ENCODE peak calls at places on chromosomes 12 and 14, in six cellular contexts. P is A549, I is IMR-90, S is GM12878, Y is HepG2, A is K562. N is an unnamed sample.

GRCh38 chr14:52551205-52551604 is 1.1 kb downstream of the TXNDC16 start:
- DNase-seq in Y (no peak), A (no peak), I (no peak), S (no peak), P (no peak), N (no peak)

GRCh38 chr12:59093090-59093489 is 172.8 kb upstream of the LRIG3 start:
- DNase-seq in P (no peak), Y (no peak), I (peak), A (no peak), S (no peak), N (no peak)

GRCh38 chr12:52139579-52140062 is 52.2 kb downstream of the KRT80 start:
- DNase-seq in I (peak), A (peak), S (no peak), P (peak), Y (no peak), N (peak)

GRCh38 chr12:57280234-57281062 is 29.5 kb upstream of the STAC3 start:
- DNase-seq in I (peak), P (peak), Y (peak), S (peak), A (peak), N (no peak)

GRCh38 chr12:105235299-105235746 is 651 bp downstream of the APPL2 start:
- DNase-seq in I (peak), Y (no peak), S (no peak), P (no peak), A (peak), N (peak)

GRCh38 chr12:61009167-61009566 is 1251.0 kb upstream of the USP15 start:
- DNase-seq in A (no peak), P (no peak), Y (no peak), S (no peak), I (no peak), N (no peak)

GRCh38 chr14:29037428-29037827 is 270.8 kb downstream of the FOXG1 start:
- DNase-seq in I (peak), P (no peak), Y (no peak), S (no peak), A (no peak), N (no peak)

GRCh38 chr12:108576660-108577234 is 14.4 kb downstream of the ISCU start:
- DNase-seq in A (no peak), S (no peak), Y (no peak), I (no peak), P (no peak), N (no peak)

GRCh38 chr12:104355630-104356029 is 52.1 kb downstream of the EID3 start:
- DNase-seq in S (no peak), Y (no peak), A (no peak), I (no peak), P (peak), N (no peak)

GRCh38 chr12:110741795-110742717 is 635 bp downstream of the PPP1CC start:
- DNase-seq in S (no peak), A (peak), P (peak), Y (no peak), I (peak), N (peak)

GRCh38 chr14:70642313-70643235 is 858 bp downstream of the TTC9 start:
- DNase-seq in I (no peak), Y (no peak), P (no peak), A (no peak), S (no peak), N (peak)

GRCh38 chr12:58489394-58489793 is 430.9 kb downstream of the LRIG3 start:
- DNase-seq in Y (no peak), P (no peak), A (no peak), S (no peak), I (no peak), N (no peak)

GRCh38 chr12:116026768-116027550 is 250.5 kb downstream of the MED13L start:
- DNase-seq in P (no peak), A (no peak), S (no peak), Y (no peak), I (no peak), N (no peak)

GRCh38 chr12:51954465-51955361 is 3.2 kb downstream of the ACVR1B start:
- DNase-seq in P (peak), S (no peak), A (peak), I (no peak), Y (peak), N (no peak)

GRCh38 chr12:30880061-30880460 is 46.5 kb upstream of the TSPAN11 start:
- DNase-seq in I (no peak), A (no peak), Y (no peak), P (no peak), S (no peak), N (no peak)

GRCh38 chr12:106903241-106903950 is 52.3 kb upstream of the TMEM263 start:
- DNase-seq in A (peak), Y (peak), S (no peak), P (peak), I (peak), N (peak)

GRCh38 chr12:120472521-120472920 is 3.0 kb upstream of the SRSF9 start:
- DNase-seq in A (no peak), P (no peak), I (peak), S (no peak), Y (no peak), N (no peak)

GRCh38 chr12:96571101-96571862 is 81.9 kb downstream of the CFAP54 start:
- DNase-seq in I (no peak), A (no peak), Y (no peak), P (no peak), S (peak), N (no peak)

GRCh38 chr12:116257213-116257612 is 20.3 kb downstream of the MED13L start:
- DNase-seq in P (peak), A (no peak), S (no peak), I (no peak), Y (no peak), N (no peak)

GRCh38 chr12:119115296-119115905 is 63.3 kb upstream of the HSPB8 start:
- DNase-seq in P (peak), A (peak), Y (peak), I (peak), S (no peak), N (peak)

GRCh38 chr12:3202734-3203446 is 125.7 kb downstream of the TSPAN9 start:
- DNase-seq in I (peak), A (peak), S (no peak), P (peak), Y (peak), N (peak)

GRCh38 chr12:131084341-131085011 is 130.8 kb downstream of the ADGRD1 start:
- DNase-seq in P (no peak), Y (no peak), A (no peak), I (no peak), S (no peak), N (no peak)

GRCh38 chr12:132824053-132824452 is 4.6 kb downstream of the GOLGA3 start:
- DNase-seq in I (peak), P (no peak), Y (no peak), S (no peak), A (no peak), N (no peak)

GRCh38 chr12:1013618-1014489 is 22.8 kb downstream of the ERC1 start:
- DNase-seq in P (peak), S (no peak), I (peak), A (no peak), Y (no peak), N (no peak)
- TF ChIP-seq SMC3 in P (no peak), S (no peak), I (no peak), A (no peak), Y (no peak), N (no peak)

GRCh38 chr14:50679674-50680073 is 11.6 kb upstream of the SAV1 start:
- DNase-seq in S (no peak), Y (no peak), I (no peak), P (no peak), A (no peak), N (no peak)

GRCh38 chr14:50676814-50677516 is 8.9 kb upstream of the SAV1 start:
- DNase-seq in I (no peak), P (no peak), Y (no peak), S (no peak), A (no peak), N (no peak)

GRCh38 chr14:50675597-50675996 is 7.5 kb upstream of the SAV1 start:
- DNase-seq in A (no peak), Y (no peak), P (peak), S (no peak), I (peak), N (no peak)

GRCh38 chr14:50677527-50678063 is 9.5 kb upstream of the SAV1 start:
- DNase-seq in Y (peak), P (peak), I (peak), S (peak), A (no peak), N (no peak)

DNA sequence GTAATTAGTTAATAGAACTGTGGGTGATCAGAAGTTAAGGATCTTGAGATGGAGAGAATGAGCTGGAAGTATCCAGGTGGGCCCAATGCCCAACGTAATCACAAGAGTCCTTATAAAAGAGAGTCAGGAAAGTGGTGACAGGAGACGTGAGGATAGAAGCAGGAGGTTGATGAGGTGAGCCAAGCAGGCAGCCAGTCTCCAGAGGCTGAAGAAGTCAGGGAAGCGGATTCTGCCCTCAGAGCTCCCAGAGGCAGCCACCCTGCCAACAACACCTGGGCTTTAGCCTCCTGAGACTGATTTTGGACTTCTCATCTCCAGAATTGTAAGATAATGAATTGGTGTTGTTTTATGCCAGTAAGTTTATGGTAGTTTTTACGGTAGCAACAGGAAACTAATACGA is 10.1 kb upstream of the SAV1 start:
- DNase-seq in Y (no peak), I (no peak), P (no peak), A (no peak), S (no peak), N (no peak)
- TF ChIP-seq SMC3 in Y (no peak), I (no peak), P (no peak), A (no peak), S (no peak), N (no peak)

GRCh38 chr14:99950191-99950590 is 115.0 kb upstream of the EVL start:
- DNase-seq in P (no peak), A (no peak), I (no peak), Y (no peak), S (no peak), N (no peak)
- TF ChIP-seq SMC3 in P (no peak), A (no peak), I (no peak), Y (no peak), S (no peak), N (no peak)

DNA sequence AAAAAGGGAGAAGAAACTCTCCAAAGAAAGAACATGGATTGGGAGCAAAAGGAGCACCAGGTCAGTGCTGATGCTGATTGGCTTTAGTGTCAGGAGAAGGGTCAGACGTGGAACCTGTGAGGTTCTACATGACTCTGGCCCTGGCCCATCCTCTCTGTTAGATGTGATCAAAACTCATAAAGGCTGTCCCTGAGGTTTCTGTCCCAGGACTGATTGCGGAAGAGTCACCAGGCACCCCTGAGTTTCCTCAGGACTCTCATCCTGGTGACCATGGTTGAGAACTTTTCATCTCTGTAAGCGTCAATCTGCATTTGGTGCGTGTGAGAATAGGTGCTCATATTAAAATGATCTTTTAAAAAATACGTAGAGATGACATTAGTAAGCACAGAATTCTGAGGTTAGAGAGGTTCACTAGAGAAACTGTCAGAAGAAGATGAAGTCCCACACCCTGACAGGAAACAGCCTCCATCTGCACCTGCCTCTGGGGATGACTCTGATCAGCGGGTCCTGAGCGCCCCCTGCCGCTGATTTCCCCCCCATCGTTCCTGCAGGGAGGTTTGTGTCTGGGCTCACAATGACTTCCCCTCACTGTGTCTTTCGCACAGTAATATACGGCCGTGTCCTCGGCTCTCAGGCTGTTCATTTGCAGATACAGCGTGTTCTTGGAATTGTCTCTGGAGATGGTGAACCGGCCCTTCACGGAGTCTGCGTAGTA is 741.8 kb downstream of the TMEM121 start:
- DNase-seq in S (no peak), Y (no peak), A (peak), I (no peak), P (peak), N (peak)
- TF ChIP-seq SMC3 in S (no peak), Y (no peak), A (no peak), I (no peak), P (no peak), N (no peak)

DNA sequence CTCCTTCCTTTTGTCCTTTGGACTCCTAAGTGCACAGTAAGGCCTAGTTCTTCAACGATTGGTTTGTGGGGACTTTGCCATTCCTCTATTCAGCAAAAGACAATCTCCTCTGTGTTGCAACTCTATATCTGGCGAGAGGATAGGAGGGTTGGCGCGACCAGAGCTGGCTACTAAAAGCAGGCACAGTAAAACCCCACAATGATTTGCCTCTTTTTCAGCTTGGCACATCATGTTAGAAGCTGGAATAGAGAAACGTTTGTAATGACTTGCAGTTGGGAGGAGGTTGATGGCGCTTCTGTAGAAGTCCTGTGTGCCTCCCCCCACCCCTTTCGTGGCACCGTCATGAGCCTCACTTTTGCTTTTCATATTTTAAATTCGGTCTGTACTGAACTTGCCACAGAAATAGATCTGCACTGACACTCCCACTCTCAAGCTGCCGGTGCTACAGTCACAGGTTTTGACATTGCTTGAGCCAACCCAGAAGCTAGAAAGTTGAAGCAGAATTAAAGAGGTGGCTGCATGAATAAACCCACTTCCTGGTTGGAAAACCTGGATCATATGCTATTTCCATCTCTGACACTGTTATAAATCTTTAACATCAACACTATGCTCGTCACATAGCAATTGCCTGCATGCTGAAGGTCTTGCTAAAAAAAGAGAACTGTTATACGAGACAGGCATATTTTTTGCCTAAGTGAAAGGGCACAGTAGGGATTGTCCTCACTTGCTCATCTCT is 315.3 kb upstream of the PRICKLE1 start:
- DNase-seq in A (no peak), Y (no peak), I (no peak), S (no peak), P (no peak), N (no peak)
- TF ChIP-seq SMC3 in A (no peak), Y (no peak), I (no peak), S (no peak), P (no peak), N (no peak)

DNA sequence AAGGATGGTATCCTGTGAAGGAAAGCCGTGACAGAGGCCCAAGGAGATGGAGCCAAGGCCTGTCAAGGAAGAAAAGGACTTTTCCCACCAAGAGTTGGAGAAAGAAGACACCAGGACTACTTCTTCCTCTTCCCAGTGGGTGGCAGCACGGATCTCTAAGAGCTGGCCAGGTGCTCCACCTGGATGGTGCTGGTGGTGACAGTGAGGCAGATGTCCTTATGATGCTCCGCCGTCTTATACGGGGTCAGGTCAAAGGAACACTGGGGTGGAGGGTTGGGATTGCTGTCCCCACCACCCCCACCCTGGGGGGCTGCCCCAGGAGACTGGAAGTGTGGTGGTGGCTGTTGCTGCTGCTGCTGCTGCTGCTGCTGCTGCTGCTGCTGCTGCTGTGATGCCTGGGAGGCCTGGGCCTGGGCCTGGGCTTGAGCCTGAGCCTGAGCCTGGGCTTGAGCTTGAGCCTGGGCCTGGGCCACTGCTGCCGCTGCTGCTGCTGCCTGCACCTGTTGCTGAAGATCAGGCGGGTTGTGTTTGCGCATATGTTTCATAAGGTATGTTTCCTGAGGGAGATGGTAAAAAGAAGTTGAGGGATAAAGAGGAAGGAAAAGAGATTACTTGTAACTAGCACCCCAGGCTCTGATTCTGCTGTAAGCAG is 4.8 kb upstream of the ING4 start:
- DNase-seq in S (no peak), Y (no peak), P (peak), A (no peak), I (no peak), N (no peak)
- TF ChIP-seq SMC3 in S (peak), Y (peak), P (no peak), A (no peak), I (no peak), N (no peak)

GRCh38 chr14:102799684-102800562 is 22.7 kb downstream of the TRAF3 start:
- DNase-seq in S (no peak), Y (no peak), P (no peak), A (no peak), I (peak), N (no peak)
- TF ChIP-seq SMC3 in S (no peak), Y (no peak), P (no peak), A (no peak), I (peak), N (no peak)

GRCh38 chr14:23160924-23161522 is 22.4 kb downstream of the SLC7A8 start:
- DNase-seq in S (no peak), Y (no peak), A (peak), P (peak), I (peak), N (no peak)
- TF ChIP-seq SMC3 in S (no peak), Y (no peak), A (no peak), P (no peak), I (no peak), N (no peak)

GRCh38 chr14:34926552-34926951 is 51.4 kb upstream of the BAZ1A start:
- DNase-seq in Y (no peak), S (no peak), I (peak), A (no peak), P (no peak), N (no peak)
- TF ChIP-seq SMC3 in Y (no peak), S (no peak), I (no peak), A (no peak), P (no peak), N (no peak)

DNA sequence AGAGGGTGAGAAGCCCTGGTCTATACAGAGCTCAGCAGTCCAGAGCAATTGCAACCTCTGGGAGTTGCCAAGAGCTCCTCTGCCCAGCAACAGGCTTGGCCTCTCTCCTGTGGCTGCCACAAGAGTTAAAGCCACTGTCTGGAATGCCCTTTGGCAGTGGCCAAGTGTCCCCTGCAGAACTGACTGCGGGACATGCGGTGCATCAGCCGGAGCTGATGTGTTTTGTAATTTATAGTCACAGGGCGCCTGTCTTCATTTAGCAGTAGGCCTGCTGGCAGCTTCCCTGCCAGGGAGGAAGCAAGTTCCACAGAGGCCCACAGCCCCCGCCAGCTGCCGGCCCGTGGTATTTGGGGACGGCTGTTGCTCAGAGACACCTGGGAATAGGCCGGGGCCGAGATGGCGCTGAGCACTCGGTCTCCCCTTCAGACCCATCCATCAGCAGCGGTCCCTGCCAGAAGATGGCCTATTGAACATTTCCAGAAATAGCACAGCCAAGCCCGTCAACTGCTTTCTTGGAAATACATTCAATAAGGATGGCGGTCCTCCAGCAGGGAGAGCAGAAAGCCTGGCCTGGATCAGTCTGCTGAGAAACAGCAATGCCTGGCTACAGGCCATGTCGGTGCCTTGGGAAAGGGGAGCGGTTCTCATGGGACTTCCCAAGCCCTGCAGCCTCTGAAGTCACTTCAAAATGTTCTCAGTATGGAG is 217.4 kb downstream of the CRADD start:
- DNase-seq in Y (no peak), S (no peak), I (peak), A (no peak), P (no peak), N (peak)
- TF ChIP-seq SMC3 in Y (no peak), S (no peak), I (no peak), A (no peak), P (no peak), N (peak)

N was measured in SK-N-SH.